ENCODE peak calls at places on chromosomes 12 and 14, in nine cellular contexts. One of them, this sample, is unnamed.

GRCh38 chr14:26444745-26445144 is 153.1 kb downstream of the NOVA1 start:
- DNase-seq in BJ: no peak
- DNase-seq in sigmoid colon: no peak
- DNase-seq in BE2C: no peak
- DNase-seq in A673: peak
- DNase-seq in fibroblast of lung: peak
- DNase-seq in stomach: no peak
- DNase-seq in ascending aorta: no peak
- DNase-seq in Jurkat, Clone E6-1: peak
- DNase-seq in this sample: no peak

GRCh38 chr12:51632598-51632997 is 41.6 kb downstream of the SCN8A start:
- DNase-seq in sigmoid colon: no peak
- DNase-seq in stomach: no peak
- DNase-seq in A673: no peak
- DNase-seq in Jurkat, Clone E6-1: no peak
- DNase-seq in BJ: no peak
- DNase-seq in ascending aorta: no peak
- DNase-seq in fibroblast of lung: no peak
- DNase-seq in BE2C: no peak
- DNase-seq in this sample: no peak

GRCh38 chr12:12181516-12181915 is 85.3 kb downstream of the LRP6 start:
- DNase-seq in stomach: no peak
- DNase-seq in BE2C: no peak
- DNase-seq in ascending aorta: no peak
- DNase-seq in A673: peak
- DNase-seq in fibroblast of lung: peak
- DNase-seq in BJ: no peak
- DNase-seq in Jurkat, Clone E6-1: no peak
- DNase-seq in sigmoid colon: no peak
- DNase-seq in this sample: no peak

GRCh38 chr12:52245962-52246577 is 13.0 kb downstream of the KRT7 start:
- DNase-seq in A673: no peak
- DNase-seq in BE2C: no peak
- DNase-seq in fibroblast of lung: no peak
- DNase-seq in ascending aorta: no peak
- DNase-seq in BJ: no peak
- DNase-seq in sigmoid colon: peak
- DNase-seq in Jurkat, Clone E6-1: no peak
- DNase-seq in stomach: no peak
- DNase-seq in this sample: no peak

GRCh38 chr14:64421166-64421565 is 33.0 kb downstream of the MTHFD1 start:
- DNase-seq in BJ: no peak
- DNase-seq in Jurkat, Clone E6-1: no peak
- DNase-seq in sigmoid colon: no peak
- DNase-seq in BE2C: no peak
- DNase-seq in fibroblast of lung: peak
- DNase-seq in ascending aorta: no peak
- DNase-seq in A673: peak
- DNase-seq in stomach: no peak
- DNase-seq in this sample: peak

GRCh38 chr12:132522586-132523380 is 32.8 kb downstream of the FBRSL1 start:
- DNase-seq in sigmoid colon: no peak
- DNase-seq in BJ: no peak
- DNase-seq in BE2C: no peak
- DNase-seq in fibroblast of lung: no peak
- DNase-seq in stomach: no peak
- DNase-seq in A673: no peak
- DNase-seq in Jurkat, Clone E6-1: no peak
- DNase-seq in ascending aorta: no peak
- DNase-seq in this sample: no peak

GRCh38 chr12:114815157-114815556 is 131.2 kb upstream of the TBX3 start:
- DNase-seq in stomach: no peak
- DNase-seq in Jurkat, Clone E6-1: no peak
- DNase-seq in sigmoid colon: no peak
- DNase-seq in BE2C: no peak
- DNase-seq in ascending aorta: no peak
- DNase-seq in A673: no peak
- DNase-seq in fibroblast of lung: no peak
- DNase-seq in BJ: no peak
- DNase-seq in this sample: no peak

GRCh38 chr12:105725054-105725453 is 394.6 kb downstream of the C12orf75 start:
- DNase-seq in A673: no peak
- DNase-seq in ascending aorta: no peak
- DNase-seq in sigmoid colon: no peak
- DNase-seq in Jurkat, Clone E6-1: no peak
- DNase-seq in BE2C: no peak
- DNase-seq in fibroblast of lung: peak
- DNase-seq in stomach: no peak
- DNase-seq in BJ: no peak
- DNase-seq in this sample: no peak

GRCh38 chr12:94326727-94327126 is 132.9 kb downstream of the CEP83 start:
- DNase-seq in A673: no peak
- DNase-seq in BJ: peak
- DNase-seq in ascending aorta: no peak
- DNase-seq in BE2C: no peak
- DNase-seq in sigmoid colon: no peak
- DNase-seq in Jurkat, Clone E6-1: no peak
- DNase-seq in stomach: no peak
- DNase-seq in fibroblast of lung: peak
- DNase-seq in this sample: peak

GRCh38 chr14:104112609-104113571 is 25.5 kb upstream of the KIF26A start:
- DNase-seq in Jurkat, Clone E6-1: no peak
- DNase-seq in stomach: peak
- DNase-seq in A673: no peak
- DNase-seq in fibroblast of lung: no peak
- DNase-seq in sigmoid colon: no peak
- DNase-seq in BJ: no peak
- DNase-seq in BE2C: no peak
- DNase-seq in ascending aorta: no peak
- DNase-seq in this sample: no peak

GRCh38 chr12:47343684-47344567 is 264.2 kb upstream of the AMIGO2 start:
- DNase-seq in BE2C: no peak
- DNase-seq in fibroblast of lung: peak
- DNase-seq in ascending aorta: no peak
- DNase-seq in BJ: no peak
- DNase-seq in sigmoid colon: no peak
- DNase-seq in Jurkat, Clone E6-1: no peak
- DNase-seq in stomach: no peak
- DNase-seq in A673: no peak
- DNase-seq in this sample: peak

GRCh38 chr12:49664591-49665146 is 41.3 kb downstream of the PRPF40B start:
- DNase-seq in stomach: no peak
- DNase-seq in A673: no peak
- DNase-seq in BJ: no peak
- DNase-seq in BE2C: peak
- DNase-seq in sigmoid colon: no peak
- DNase-seq in fibroblast of lung: no peak
- DNase-seq in Jurkat, Clone E6-1: no peak
- DNase-seq in ascending aorta: no peak
- DNase-seq in this sample: no peak

GRCh38 chr14:103207038-103207403 is 83.8 kb downstream of the TNFAIP2 start:
- DNase-seq in BJ: peak
- DNase-seq in BE2C: no peak
- DNase-seq in ascending aorta: peak
- DNase-seq in fibroblast of lung: peak
- DNase-seq in Jurkat, Clone E6-1: no peak
- DNase-seq in sigmoid colon: peak
- DNase-seq in A673: no peak
- DNase-seq in stomach: peak
- DNase-seq in this sample: no peak

GRCh38 chr14:92987713-92988510 is 65.0 kb downstream of the CHGA start:
- DNase-seq in Jurkat, Clone E6-1: no peak
- DNase-seq in sigmoid colon: no peak
- DNase-seq in stomach: no peak
- DNase-seq in A673: no peak
- DNase-seq in fibroblast of lung: no peak
- DNase-seq in BE2C: peak
- DNase-seq in ascending aorta: no peak
- DNase-seq in BJ: no peak
- DNase-seq in this sample: no peak
- H3K4me3 ChIP-seq in Jurkat, Clone E6-1: no peak
- H3K4me3 ChIP-seq in sigmoid colon: no peak
- H3K4me3 ChIP-seq in stomach: no peak
- H3K4me3 ChIP-seq in A673: no peak
- H3K4me3 ChIP-seq in fibroblast of lung: no peak
- H3K4me3 ChIP-seq in BE2C: no peak
- H3K4me3 ChIP-seq in ascending aorta: no peak
- H3K4me3 ChIP-seq in BJ: no peak
- H3K4me3 ChIP-seq in this sample: no peak

GRCh38 chr14:75443203-75443969 is 15.6 kb downstream of the JDP2 start:
- DNase-seq in A673: no peak
- DNase-seq in stomach: no peak
- DNase-seq in BJ: no peak
- DNase-seq in Jurkat, Clone E6-1: no peak
- DNase-seq in fibroblast of lung: peak
- DNase-seq in sigmoid colon: no peak
- DNase-seq in ascending aorta: no peak
- DNase-seq in BE2C: no peak
- DNase-seq in this sample: no peak
- H3K4me3 ChIP-seq in A673: no peak
- H3K4me3 ChIP-seq in stomach: no peak
- H3K4me3 ChIP-seq in BJ: no peak
- H3K4me3 ChIP-seq in Jurkat, Clone E6-1: no peak
- H3K4me3 ChIP-seq in fibroblast of lung: no peak
- H3K4me3 ChIP-seq in sigmoid colon: no peak
- H3K4me3 ChIP-seq in ascending aorta: no peak
- H3K4me3 ChIP-seq in BE2C: no peak
- H3K4me3 ChIP-seq in this sample: no peak

GRCh38 chr12:125025836-125026235 is 32.4 kb downstream of the BRI3BP start:
- DNase-seq in ascending aorta: no peak
- DNase-seq in Jurkat, Clone E6-1: no peak
- DNase-seq in BJ: no peak
- DNase-seq in BE2C: no peak
- DNase-seq in stomach: no peak
- DNase-seq in fibroblast of lung: no peak
- DNase-seq in A673: no peak
- DNase-seq in sigmoid colon: no peak
- DNase-seq in this sample: no peak

GRCh38 chr12:125028106-125028505 is 34.7 kb downstream of the BRI3BP start:
- DNase-seq in fibroblast of lung: no peak
- DNase-seq in ascending aorta: no peak
- DNase-seq in stomach: no peak
- DNase-seq in BE2C: no peak
- DNase-seq in sigmoid colon: no peak
- DNase-seq in Jurkat, Clone E6-1: no peak
- DNase-seq in BJ: no peak
- DNase-seq in A673: no peak
- DNase-seq in this sample: no peak

GRCh38 chr12:125033296-125033695 is 31.9 kb upstream of the AACS start:
- DNase-seq in sigmoid colon: no peak
- DNase-seq in ascending aorta: no peak
- DNase-seq in BJ: no peak
- DNase-seq in stomach: no peak
- DNase-seq in fibroblast of lung: no peak
- DNase-seq in A673: no peak
- DNase-seq in BE2C: no peak
- DNase-seq in Jurkat, Clone E6-1: no peak
- DNase-seq in this sample: no peak

GRCh38 chr12:125032466-125033152 is 32.6 kb upstream of the AACS start:
- DNase-seq in fibroblast of lung: no peak
- DNase-seq in Jurkat, Clone E6-1: no peak
- DNase-seq in sigmoid colon: no peak
- DNase-seq in ascending aorta: no peak
- DNase-seq in A673: no peak
- DNase-seq in stomach: no peak
- DNase-seq in BE2C: no peak
- DNase-seq in BJ: no peak
- DNase-seq in this sample: no peak

GRCh38 chr12:125029756-125030358 is 35.4 kb upstream of the AACS start:
- DNase-seq in Jurkat, Clone E6-1: no peak
- DNase-seq in sigmoid colon: no peak
- DNase-seq in BJ: no peak
- DNase-seq in A673: no peak
- DNase-seq in stomach: no peak
- DNase-seq in BE2C: no peak
- DNase-seq in ascending aorta: no peak
- DNase-seq in fibroblast of lung: peak
- DNase-seq in this sample: no peak
- H3K4me3 ChIP-seq in Jurkat, Clone E6-1: no peak
- H3K4me3 ChIP-seq in sigmoid colon: no peak
- H3K4me3 ChIP-seq in BJ: no peak
- H3K4me3 ChIP-seq in A673: no peak
- H3K4me3 ChIP-seq in stomach: no peak
- H3K4me3 ChIP-seq in BE2C: no peak
- H3K4me3 ChIP-seq in ascending aorta: no peak
- H3K4me3 ChIP-seq in fibroblast of lung: no peak
- H3K4me3 ChIP-seq in this sample: no peak

DNA sequence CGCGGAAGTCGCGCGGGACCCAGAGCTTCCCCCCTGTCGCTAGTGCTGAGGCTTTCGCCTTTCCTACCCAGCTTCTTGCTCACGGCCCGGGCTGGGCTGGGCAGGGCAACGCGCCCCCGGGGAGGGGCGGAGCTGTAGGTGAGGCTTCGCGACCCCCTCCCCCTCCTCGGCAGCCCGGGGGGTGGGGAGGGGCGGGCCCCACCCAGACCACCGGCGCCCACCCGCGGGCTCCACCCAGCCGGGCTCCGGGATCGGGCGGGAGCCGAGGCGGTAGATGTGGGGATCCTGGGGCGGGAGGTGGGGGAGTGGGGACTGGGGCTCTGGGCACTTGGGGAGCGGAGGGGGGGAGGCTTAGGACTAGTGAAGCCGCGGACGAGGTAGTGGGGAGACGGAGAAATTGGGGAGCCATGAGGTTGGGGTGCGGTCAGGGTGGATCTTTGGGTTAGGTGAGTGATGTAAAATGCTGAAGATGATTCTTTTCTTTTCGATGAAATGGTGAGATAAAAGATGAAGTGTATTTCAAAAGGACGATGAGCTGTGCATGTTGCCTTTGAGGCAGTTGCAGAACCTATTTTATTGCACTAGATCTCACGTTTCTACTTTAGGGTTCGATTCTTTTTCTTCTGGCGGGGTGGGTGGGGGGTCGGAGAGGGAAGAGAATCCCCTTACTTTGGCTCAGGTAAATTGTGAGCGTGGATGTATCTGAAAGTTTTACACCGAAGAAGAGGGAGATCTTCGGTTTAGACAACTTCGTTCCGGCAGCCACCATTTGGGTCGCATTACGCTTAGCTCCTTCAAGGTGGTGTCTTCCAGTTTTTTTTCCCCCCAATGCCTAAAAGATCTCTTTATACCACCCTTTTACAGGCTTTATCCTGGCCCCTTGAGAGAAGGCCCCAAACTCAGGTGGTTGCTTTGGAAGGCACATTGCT is 591 bp downstream of the ERC1 start:
- DNase-seq in fibroblast of lung: no peak
- DNase-seq in BE2C: no peak
- DNase-seq in Jurkat, Clone E6-1: no peak
- DNase-seq in A673: peak
- DNase-seq in BJ: no peak
- DNase-seq in sigmoid colon: no peak
- DNase-seq in ascending aorta: no peak
- DNase-seq in stomach: no peak
- DNase-seq in this sample: no peak
- H3K4me3 ChIP-seq in fibroblast of lung: peak
- H3K4me3 ChIP-seq in BE2C: peak
- H3K4me3 ChIP-seq in Jurkat, Clone E6-1: peak
- H3K4me3 ChIP-seq in A673: peak
- H3K4me3 ChIP-seq in BJ: peak
- H3K4me3 ChIP-seq in sigmoid colon: peak
- H3K4me3 ChIP-seq in ascending aorta: peak
- H3K4me3 ChIP-seq in stomach: peak
- H3K4me3 ChIP-seq in this sample: peak